ENCODE peak calls at places on chromosomes 16 and 17, in five cellular contexts. B is tibial artery, U is caudate nucleus, A is esophagus squamous epithelium, C is tibial nerve. O is an unnamed sample.

GRCh38 chr16:50273888-50274770 is 7.8 kb downstream of the ADCY7 start:
- DNase-seq in B (peak), U (no peak), A (no peak), C (no peak), O (no peak)

GRCh38 chr17:27323538-27324212 is 29.8 kb downstream of the WSB1 start:
- DNase-seq in B (peak), U (no peak), A (no peak), C (peak), O (no peak)

GRCh38 chr16:508884-509736 is 18.4 kb upstream of the CAPN15 start:
- DNase-seq in B (peak), U (no peak), A (no peak), C (peak), O (peak)

GRCh38 chr16:22144520-22144919 is 17.8 kb upstream of the SDR42E2 start:
- DNase-seq in B (no peak), U (no peak), A (no peak), C (no peak), O (no peak)

GRCh38 chr17:76159157-76159556 is 18.1 kb upstream of the FOXJ1 start:
- DNase-seq in B (no peak), U (no peak), A (no peak), C (no peak), O (no peak)

GRCh38 chr17:76369804-76370203 is 14.6 kb upstream of the SPHK1 start:
- DNase-seq in B (no peak), U (no peak), A (no peak), C (no peak), O (no peak)

GRCh38 chr17:36505171-36505570 is 18.7 kb downstream of the ZNHIT3 start:
- DNase-seq in B (no peak), U (no peak), A (no peak), C (no peak), O (no peak)

GRCh38 chr16:48050871-48051270 is 104.9 kb downstream of the ABCC12 start:
- DNase-seq in B (no peak), U (no peak), A (no peak), C (no peak), O (no peak)

GRCh38 chr17:27756467-27757371 is 43.6 kb downstream of the NOS2 start:
- DNase-seq in B (peak), U (no peak), A (no peak), C (no peak), O (peak)

GRCh38 chr16:84600343-84601229 is 17.3 kb downstream of the COTL1 start:
- DNase-seq in B (no peak), U (no peak), A (no peak), C (no peak), O (no peak)

GRCh38 chr16:85370543-85370880 is 242.6 kb upstream of the GSE1 start:
- DNase-seq in B (no peak), U (no peak), A (no peak), C (no peak), O (no peak)

GRCh38 chr16:57152096-57153093 is 33.4 kb downstream of the PSME3IP1 start:
- DNase-seq in B (no peak), U (no peak), A (no peak), C (no peak), O (no peak)

DNA sequence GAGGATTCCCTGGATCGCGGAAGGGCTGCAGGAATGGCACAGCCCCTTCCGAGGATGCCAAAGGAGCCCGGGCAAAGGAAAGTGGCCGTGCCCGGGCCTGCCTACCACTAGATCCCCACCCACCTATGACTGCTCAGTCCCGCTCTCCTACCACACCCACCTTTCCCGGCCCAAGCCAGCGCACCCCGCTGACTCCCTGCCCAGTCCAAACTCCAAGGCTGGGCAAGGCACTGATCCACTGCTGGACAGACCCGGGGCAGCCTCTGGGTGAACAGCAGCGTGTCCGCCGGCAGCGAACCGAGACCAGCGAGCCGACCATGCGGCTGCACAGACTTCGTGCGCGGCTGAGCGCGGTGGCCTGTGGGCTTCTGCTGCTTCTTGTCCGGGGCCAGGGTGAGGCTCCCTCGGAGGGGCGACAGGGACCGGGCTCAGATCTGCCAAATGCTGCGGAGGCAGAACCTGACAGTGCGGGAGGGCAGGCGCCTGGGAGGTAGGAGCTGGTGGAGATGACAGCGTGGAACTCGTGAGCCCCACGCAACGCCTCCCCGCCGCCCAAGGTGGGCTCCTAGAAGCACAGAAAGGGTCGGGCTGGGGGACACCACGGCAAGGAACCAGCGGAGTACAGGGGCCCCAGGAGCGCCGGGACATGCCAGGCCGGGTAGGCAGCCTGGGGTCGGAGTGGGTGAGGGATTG is at the start of gene CES2:
- DNase-seq in B (peak), U (no peak), A (no peak), C (no peak), O (no peak)
- H3K27ac ChIP-seq in B (peak), U (peak), A (peak), C (peak), O (peak)

DNA sequence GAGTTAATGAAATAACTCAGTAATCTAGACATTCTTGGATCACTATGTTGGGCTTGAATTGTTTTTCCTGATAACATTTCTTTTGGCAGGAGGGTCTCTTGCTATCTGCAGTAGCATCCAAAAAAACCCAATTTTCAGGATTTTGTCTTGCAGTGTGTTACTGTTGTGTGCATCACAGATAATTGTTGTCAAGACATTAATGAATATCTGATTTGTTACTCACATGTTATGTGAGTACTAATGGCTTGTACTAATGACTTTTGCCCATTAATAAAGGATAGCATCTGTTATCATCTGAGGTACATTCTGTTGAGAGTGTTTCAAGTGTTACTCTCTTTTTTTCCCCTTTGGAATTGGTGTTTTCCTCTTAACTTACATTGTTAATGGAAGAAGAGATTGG is 10.0 kb downstream of the PRKAR1A start:
- DNase-seq in B (no peak), U (no peak), A (no peak), C (no peak), O (no peak)
- H3K27ac ChIP-seq in B (no peak), U (no peak), A (no peak), C (no peak), O (no peak)

GRCh38 chr17:13568746-13569739 is 32.7 kb downstream of the HS3ST3A1 start:
- DNase-seq in B (no peak), U (no peak), A (no peak), C (no peak), O (no peak)
- H3K27ac ChIP-seq in B (no peak), U (no peak), A (no peak), C (no peak), O (no peak)

DNA sequence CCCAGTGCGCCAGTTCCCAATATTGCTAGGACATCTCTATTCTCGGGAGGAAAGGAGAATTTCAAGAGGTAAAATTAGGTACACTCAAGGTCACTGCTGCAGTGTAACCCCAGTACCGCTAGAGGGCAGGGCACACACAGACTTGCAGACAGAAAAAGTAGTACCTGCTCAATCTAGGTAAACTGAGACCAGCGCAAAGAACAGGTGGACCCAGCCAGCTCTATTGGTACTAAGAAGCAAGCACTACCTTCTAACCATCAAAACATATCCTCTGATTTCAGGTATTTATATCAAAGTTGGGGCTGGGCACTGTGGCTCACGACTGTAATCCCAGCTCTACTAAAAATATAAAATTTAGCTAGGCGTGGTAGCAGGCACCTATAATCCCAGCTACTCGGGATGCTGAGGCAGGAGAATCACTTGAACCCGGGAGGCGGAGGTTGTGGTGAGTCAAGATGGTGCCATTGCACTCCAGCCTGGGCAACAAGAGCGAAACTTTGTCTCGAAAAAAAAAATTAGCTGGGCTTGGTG is 3.6 kb upstream of the WDR81 start:
- DNase-seq in B (peak), U (peak), A (no peak), C (no peak), O (peak)
- H3K27ac ChIP-seq in B (no peak), U (no peak), A (no peak), C (no peak), O (no peak)

GRCh38 chr16:15899538-15900100 is 11.2 kb upstream of the CEP20 start:
- DNase-seq in B (no peak), U (no peak), A (no peak), C (no peak), O (no peak)

GRCh38 chr16:15897386-15897785 is 9.0 kb upstream of the CEP20 start:
- DNase-seq in B (no peak), U (no peak), A (no peak), C (no peak), O (no peak)

GRCh38 chr16:15898654-15899053 is 10.3 kb upstream of the CEP20 start:
- DNase-seq in B (no peak), U (no peak), A (no peak), C (no peak), O (no peak)

GRCh38 chr16:15900357-15900756 is 12.0 kb upstream of the CEP20 start:
- DNase-seq in B (no peak), U (no peak), A (no peak), C (no peak), O (no peak)

GRCh38 chr16:15897834-15898254 is 9.4 kb upstream of the CEP20 start:
- DNase-seq in B (no peak), U (no peak), A (no peak), C (no peak), O (no peak)
- H3K27ac ChIP-seq in B (no peak), U (no peak), A (no peak), C (no peak), O (no peak)

GRCh38 chr16:87608400-87608985 is 6.2 kb downstream of the JPH3 start:
- DNase-seq in B (peak), U (no peak), A (no peak), C (peak), O (no peak)
- H3K27ac ChIP-seq in B (no peak), U (no peak), A (no peak), C (no peak), O (no peak)

GRCh38 chr17:29004081-29004692 is 1.6 kb downstream of the SEZ6 start:
- DNase-seq in B (no peak), U (no peak), A (no peak), C (no peak), O (no peak)

GRCh38 chr17:29007456-29008455 is 1.9 kb upstream of the SEZ6 start:
- DNase-seq in B (no peak), U (no peak), A (no peak), C (no peak), O (no peak)

GRCh38 chr17:29008591-29008990 is 2.8 kb upstream of the SEZ6 start:
- DNase-seq in B (no peak), U (no peak), A (no peak), C (no peak), O (no peak)

GRCh38 chr17:29005562-29005887 is 308 bp downstream of the SEZ6 start:
- DNase-seq in B (no peak), U (no peak), A (no peak), C (no peak), O (no peak)

DNA sequence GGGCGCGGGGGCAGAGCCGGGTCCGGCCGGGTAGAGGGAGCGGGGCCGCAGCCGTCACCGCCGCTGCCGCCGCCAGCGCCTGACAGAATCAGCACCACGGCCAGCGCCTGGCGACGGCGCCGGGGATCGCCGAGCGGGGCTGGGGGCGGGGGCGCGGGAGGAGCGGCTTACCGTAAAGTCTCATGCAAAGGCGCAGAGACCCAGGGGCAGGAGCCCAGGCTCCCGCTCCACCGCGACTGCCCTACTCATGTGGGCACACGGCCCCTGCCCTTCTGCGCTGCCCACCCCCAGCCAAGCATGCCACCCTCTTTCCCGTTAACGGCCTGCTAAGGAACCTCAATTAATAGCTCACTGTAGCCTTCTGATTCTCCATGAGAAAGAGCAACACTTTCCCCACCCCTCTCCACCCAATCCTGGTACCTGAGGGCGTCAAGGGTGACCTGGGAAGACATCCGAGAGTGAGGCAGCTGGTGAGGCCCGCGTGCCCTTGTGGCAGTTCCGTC is at the start of gene SEZ6:
- DNase-seq in B (peak), U (peak), A (no peak), C (no peak), O (peak)
- H3K27ac ChIP-seq in B (no peak), U (no peak), A (no peak), C (no peak), O (no peak)